ENCODE peak calls at places on chromosomes 1 and 21, in ten cellular contexts. Z, J, R, U, F, W, E, K, S and G are unnamed samples.

GRCh38 chr1:4207842-4208692 is 308.0 kb upstream of the C1orf174 start:
- DNase-seq in U (no peak), W (no peak), J (no peak), Z (no peak), F (no peak), S (no peak), E (no peak), R (no peak), K (no peak), G (no peak)

GRCh38 chr1:40383095-40383487 is 9.6 kb downstream of the SMAP2 start:
- DNase-seq in K (no peak), U (no peak), F (no peak), J (peak), Z (no peak), S (peak), R (no peak), E (no peak), W (no peak), G (no peak)

GRCh38 chr1:160726114-160726497 is 12.9 kb upstream of the SLAMF7 start:
- DNase-seq in F (peak), Z (no peak), S (no peak), J (no peak), W (no peak), U (no peak), K (no peak), R (no peak), E (peak), G (no peak)

GRCh38 chr1:206717237-206717989 is 32.7 kb downstream of the MAPKAPK2 start:
- DNase-seq in F (peak), Z (peak), W (no peak), E (no peak), U (no peak), J (no peak), K (peak), S (no peak), R (no peak), G (no peak)

GRCh38 chr1:64691631-64692030 is 53.2 kb upstream of the RAVER2 start:
- DNase-seq in Z (peak), J (no peak), S (peak), K (no peak), F (peak), E (peak), R (no peak), W (no peak), U (no peak), G (peak)

GRCh38 chr1:209412036-209412435 is 171.5 kb upstream of the CAMK1G start:
- DNase-seq in F (no peak), J (no peak), K (no peak), R (no peak), W (no peak), Z (no peak), U (no peak), E (peak), S (no peak), G (no peak)

GRCh38 chr1:38018864-38019343 is 6.4 kb downstream of the UTP11 start:
- DNase-seq in R (no peak), F (peak), S (no peak), K (no peak), Z (no peak), U (no peak), E (no peak), W (no peak), J (no peak), G (no peak)

GRCh38 chr1:149887456-149888159 is 11.8 kb upstream of the BOLA1 start:
- DNase-seq in K (peak), F (peak), J (peak), S (peak), W (peak), R (peak), U (peak), E (peak), Z (peak), G (peak)

GRCh38 chr1:162035241-162035640 is 11.6 kb upstream of the OLFML2B start:
- DNase-seq in U (no peak), F (peak), Z (peak), S (no peak), J (no peak), R (no peak), W (no peak), E (peak), K (no peak), G (peak)

GRCh38 chr1:115641762-115642167 is at the start of gene VANGL1:
- DNase-seq in S (peak), R (peak), K (peak), W (peak), J (no peak), F (peak), Z (peak), E (peak), U (peak), G (peak)

GRCh38 chr1:153386500-153386901 is 4.4 kb downstream of the S100A8 start:
- DNase-seq in F (peak), R (no peak), Z (no peak), K (no peak), S (no peak), E (peak), W (no peak), J (no peak), U (no peak), G (no peak)

GRCh38 chr1:206472454-206472853 is 2.2 kb downstream of the IKBKE start:
- DNase-seq in W (peak), S (peak), J (no peak), F (peak), K (no peak), Z (peak), R (peak), E (peak), U (peak), G (no peak)

GRCh38 chr1:225410036-225410435 is 17.8 kb downstream of the LBR start:
- DNase-seq in R (no peak), F (no peak), K (no peak), E (no peak), J (no peak), Z (no peak), U (no peak), S (no peak), W (no peak), G (no peak)

GRCh38 chr1:41500781-41501518 is 16.5 kb upstream of the EDN2 start:
- DNase-seq in J (no peak), Z (no peak), U (no peak), F (no peak), S (no peak), W (no peak), R (no peak), K (no peak), E (peak), G (peak)

GRCh38 chr1:215992620-215993019 is 425.5 kb downstream of the KCTD3 start:
- DNase-seq in F (peak), R (no peak), E (peak), U (peak), Z (no peak), W (no peak), J (no peak), S (no peak), K (peak), G (peak)

GRCh38 chr21:28150778-28151177 is 841.9 kb downstream of the LTN1 start:
- DNase-seq in J (no peak), W (no peak), S (no peak), U (no peak), E (no peak), K (no peak), Z (no peak), R (no peak), F (peak), G (no peak)

GRCh38 chr1:151510957-151511635 is at the start of gene CGN:
- DNase-seq in K (peak), E (peak), W (peak), J (peak), Z (peak), F (peak), R (no peak), S (peak), U (peak), G (peak)

GRCh38 chr1:65688848-65689247 is 103.8 kb upstream of the PDE4B start:
- DNase-seq in K (no peak), E (no peak), R (no peak), W (no peak), F (peak), Z (no peak), U (no peak), S (no peak), J (no peak), G (no peak)

GRCh38 chr1:62962794-62963776 is 179.2 kb downstream of the ATG4C start:
- DNase-seq in S (peak), J (no peak), F (peak), K (peak), Z (peak), U (peak), W (peak), E (peak), R (peak), G (peak)